ENCODE peak calls at places on chromosomes 13 and 19, in four cellular contexts. H, G, X and S are unnamed samples.

GRCh38 chr13:98275711-98276171 is 98.7 kb upstream of the RNF113B start:
- DNase-seq in H (no peak), G (no peak), X (no peak), S (no peak)

GRCh38 chr13:93147293-93147645 is 79.3 kb upstream of the GPC6 start:
- DNase-seq in H (no peak), G (no peak), X (no peak), S (no peak)

GRCh38 chr19:42285546-42285945 is 16.4 kb upstream of the PRR19 start:
- DNase-seq in H (no peak), G (no peak), X (no peak), S (no peak)

GRCh38 chr19:6234527-6234926 is 45.2 kb downstream of the MLLT1 start:
- DNase-seq in H (no peak), G (no peak), X (no peak), S (no peak)

GRCh38 chr13:76829572-76830327 is 56.5 kb downstream of the KCTD12 start:
- DNase-seq in H (no peak), G (no peak), X (no peak), S (no peak)

GRCh38 chr19:41456342-41456918 is 13.5 kb downstream of the ERICH4 start:
- DNase-seq in H (no peak), G (no peak), X (peak; percentile 36), S (no peak)

GRCh38 chr13:102317593-102317992 is 84.3 kb downstream of the FGF14 start:
- DNase-seq in H (no peak), G (no peak), X (no peak), S (peak; percentile 70)

GRCh38 chr19:10471909-10472308 is 31.2 kb downstream of the KEAP1 start:
- DNase-seq in H (no peak), G (peak; percentile 45), X (no peak), S (no peak)

GRCh38 chr13:23709521-23709920 is 139.3 kb downstream of the TNFRSF19 start:
- DNase-seq in H (no peak), G (no peak), X (no peak), S (no peak)

GRCh38 chr19:47284324-47284899 is 9.7 kb downstream of the INAFM1 start:
- DNase-seq in H (no peak), G (peak; percentile 49), X (peak; percentile 52), S (no peak)

GRCh38 chr13:23504188-23504587 is 66.0 kb upstream of the TNFRSF19 start:
- DNase-seq in H (no peak), G (no peak), X (no peak), S (no peak)

GRCh38 chr19:4669723-4670480 is at the start of gene MYDGF:
- DNase-seq in H (peak; percentile 94), G (peak; percentile 96), X (peak; percentile 80), S (peak; percentile 90)

GRCh38 chr13:91313103-91313502 is 34.4 kb upstream of the MIR17HG start:
- DNase-seq in H (no peak), G (no peak), X (peak; percentile 16), S (no peak)

GRCh38 chr13:109345433-109345941 is 440.9 kb downstream of the IRS2 start:
- DNase-seq in H (no peak), G (no peak), X (peak; percentile 4), S (no peak)

GRCh38 chr19:8045872-8046568 is 6.5 kb upstream of the CCL25 start:
- DNase-seq in H (no peak), G (no peak), X (no peak), S (no peak)

GRCh38 chr13:111626371-111627305 is 306.2 kb downstream of the TEX29 start:
- DNase-seq in H (no peak), G (no peak), X (no peak), S (no peak)

GRCh38 chr13:51501592-51502205 is 48.9 kb upstream of the INTS6 start:
- DNase-seq in H (no peak), G (no peak), X (no peak), S (no peak)

GRCh38 chr19:5395541-5395940 is 54.9 kb upstream of the PTPRS start:
- DNase-seq in H (no peak), G (no peak), X (no peak), S (no peak)

GRCh38 chr13:67736646-67737420 is 506.7 kb upstream of the PCDH9 start:
- DNase-seq in H (peak; percentile 28), G (peak; percentile 3), X (no peak), S (no peak)

GRCh38 chr13:30805603-30806011 is 70.3 kb downstream of the ALOX5AP start:
- DNase-seq in H (no peak), G (no peak), X (no peak), S (no peak)

GRCh38 chr13:24617394-24618218 is 62.6 kb upstream of the ATP12A start:
- DNase-seq in H (no peak), G (no peak), X (no peak), S (no peak)

GRCh38 chr13:24502567-24503375 is 9.8 kb downstream of the PARP4 start:
- DNase-seq in H (no peak), G (no peak), X (no peak), S (no peak)

GRCh38 chr19:17616961-17617806 is 61.7 kb downstream of the COLGALT1 start:
- DNase-seq in H (peak; percentile 81), G (peak; percentile 58), X (no peak), S (no peak)

GRCh38 chr19:35058370-35058769 is 16.8 kb downstream of the HPN start:
- DNase-seq in H (no peak), G (no peak), X (no peak), S (no peak)

GRCh38 chr19:36915992-36916830 is at the start of the genes ZNF568 and ZNF829:
- DNase-seq in H (peak; percentile 90), G (peak; percentile 29), X (peak; percentile 80), S (peak; percentile 76)

GRCh38 chr19:48539503-48540096 is 12.4 kb upstream of the SULT2B1 start:
- DNase-seq in H (no peak), G (no peak), X (peak; percentile 69), S (no peak)

GRCh38 chr13:20006206-20006605 is 47.7 kb downstream of the ZMYM2 start:
- DNase-seq in H (no peak), G (no peak), X (no peak), S (no peak)

GRCh38 chr13:113186061-113186900 is 22.2 kb downstream of the PCID2 start:
- DNase-seq in H (no peak), G (no peak), X (no peak), S (no peak)

GRCh38 chr19:19743176-19743575 is 10.3 kb upstream of the ZNF14 start:
- DNase-seq in H (no peak), G (no peak), X (no peak), S (no peak)

GRCh38 chr19:1474011-1474764 is 4.8 kb downstream of the C19orf25 start:
- DNase-seq in H (peak; percentile 11), G (no peak), X (no peak), S (no peak)

GRCh38 chr13:37954191-37954590 is 84.6 kb upstream of the TRPC4 start:
- DNase-seq in H (no peak), G (no peak), X (no peak), S (no peak)

GRCh38 chr13:85314686-85315085 is 484.5 kb downstream of the SLITRK6 start:
- DNase-seq in H (no peak), G (no peak), X (no peak), S (no peak)

GRCh38 chr19:32651729-32652140 is 23.2 kb downstream of the ANKRD27 start:
- DNase-seq in H (peak; percentile 78), G (peak; percentile 51), X (no peak), S (peak; percentile 63)

GRCh38 chr13:44906758-44907157 is 82.5 kb downstream of the NUFIP1 start:
- DNase-seq in H (no peak), G (no peak), X (no peak), S (peak; percentile 57)

GRCh38 chr13:76822691-76823267 is 63.4 kb downstream of the KCTD12 start:
- DNase-seq in H (no peak), G (no peak), X (no peak), S (no peak)

GRCh38 chr13:40665754-40666057 is 735 bp downstream of the FOXO1 start:
- DNase-seq in H (peak; percentile 21), G (no peak), X (no peak), S (no peak)

GRCh38 chr19:55738302-55738701 is at the start of gene NLRP9:
- DNase-seq in H (no peak), G (no peak), X (no peak), S (no peak)

GRCh38 chr13:109425821-109426689 is 360.3 kb downstream of the IRS2 start:
- DNase-seq in H (no peak), G (no peak), X (no peak), S (no peak)